ENCODE peak calls at places on chromosomes 4 and X, in ten cellular contexts. Y, N, J, U, I, O, M, E, V and Q are unnamed samples.

GRCh38 chr4:120830204-120830603 is 92.3 kb downstream of the PRDM5 start:
- DNase-seq in Y (no peak), N (no peak), J (no peak), U (no peak), I (no peak), O (no peak), M (peak; percentile 21), E (no peak), V (no peak), Q (no peak)

GRCh38 chrX:131746491-131746968 is 202.7 kb downstream of the OR13H1 start:
- DNase-seq in Y (peak; percentile 86), N (peak; percentile 88), J (peak; percentile 57), U (no peak), I (no peak), O (peak; percentile 80), M (peak; percentile 86), E (no peak), V (no peak), Q (no peak)

GRCh38 chr4:124910327-124910726 is 197.8 kb upstream of the ANKRD50 start:
- DNase-seq in Y (no peak), N (no peak), J (no peak), U (no peak), I (no peak), O (no peak), M (no peak), E (no peak), V (no peak), Q (no peak)

GRCh38 chrX:40326186-40326965 is 228.6 kb upstream of the BCOR start:
- DNase-seq in Y (no peak), N (no peak), J (no peak), U (no peak), I (no peak), O (no peak), M (no peak), E (peak; percentile 15), V (no peak), Q (no peak)

GRCh38 chr4:159766241-159766640 is 663.4 kb downstream of the RAPGEF2 start:
- DNase-seq in Y (no peak), N (no peak), J (no peak), U (no peak), I (peak; percentile 2), O (no peak), M (no peak), E (no peak), V (no peak), Q (no peak)

GRCh38 chr4:73315091-73315490 is 56.5 kb upstream of the ANKRD17 start:
- DNase-seq in Y (no peak), N (no peak), J (no peak), U (no peak), I (no peak), O (no peak), M (peak; percentile 70), E (peak; percentile 62), V (no peak), Q (no peak)

GRCh38 chr4:118981171-118981838 is 92.7 kb downstream of the SYNPO2 start:
- DNase-seq in Y (no peak), N (no peak), J (no peak), U (no peak), I (no peak), O (no peak), M (peak; percentile 81), E (no peak), V (no peak), Q (no peak)

GRCh38 chr4:55125087-55125721 is at the start of gene KDR:
- DNase-seq in Y (no peak), N (no peak), J (no peak), U (no peak), I (no peak), O (peak; percentile 2), M (no peak), E (no peak), V (no peak), Q (peak; percentile 32)

GRCh38 chr4:111854494-111855087 is 290.7 kb upstream of the FAM241A start:
- DNase-seq in Y (peak; percentile 0), N (no peak), J (no peak), U (no peak), I (no peak), O (peak; percentile 3), M (peak; percentile 30), E (peak; percentile 49), V (peak; percentile 9), Q (peak; percentile 42)